ENCODE peak calls at places on chromosomes 4 and X, in four cellular contexts. G, I, W and S are unnamed samples.

GRCh38 chr4:57061395-57061794 is 48.8 kb downstream of the IGFBP7 start:
- DNase-seq in G (no peak), I (no peak), W (no peak), S (no peak)

GRCh38 chr4:123449780-123450179 is 53.2 kb downstream of the SPRY1 start:
- DNase-seq in G (peak; percentile 46), I (peak; percentile 51), W (no peak), S (no peak)

GRCh38 chr4:183407128-183407585 is 37.3 kb upstream of the CDKN2AIP start:
- DNase-seq in G (peak; percentile 60), I (peak; percentile 19), W (peak; percentile 81), S (peak; percentile 71)

GRCh38 chr4:1035510-1035909 is 24.1 kb downstream of the FGFRL1 start:
- DNase-seq in G (peak; percentile 67), I (no peak), W (no peak), S (no peak)

GRCh38 chr4:96356591-96357360 is 516.9 kb downstream of the PDHA2 start:
- DNase-seq in G (no peak), I (no peak), W (no peak), S (no peak)

GRCh38 chrX:100289159-100289558 is 120.9 kb downstream of the PCDH19 start:
- DNase-seq in G (no peak), I (no peak), W (no peak), S (no peak)

GRCh38 chrX:46954716-46955115 is 42.5 kb downstream of the JADE3 start:
- DNase-seq in G (no peak), I (no peak), W (no peak), S (no peak)

GRCh38 chr4:112083587-112084347 is 61.5 kb upstream of the FAM241A start:
- DNase-seq in G (peak; percentile 18), I (no peak), W (no peak), S (no peak)

GRCh38 chr4:189436207-189436606 is 504.5 kb upstream of the FRG1 start:
- DNase-seq in G (peak; percentile 6), I (no peak), W (no peak), S (no peak)

GRCh38 chr4:55321707-55322264 is 24.3 kb upstream of the SRD5A3 start:
- DNase-seq in G (peak; percentile 59), I (peak; percentile 2), W (peak; percentile 62), S (peak; percentile 61)

GRCh38 chr4:82219346-82219745 is 154.4 kb downstream of the HNRNPD start:
- DNase-seq in G (no peak), I (no peak), W (no peak), S (no peak)

GRCh38 chr4:158347596-158347995 is 137.3 kb downstream of the TMEM144 start:
- DNase-seq in G (no peak), I (no peak), W (no peak), S (no peak)

GRCh38 chrX:53494427-53494826 is 60.3 kb upstream of the HSD17B10 start:
- DNase-seq in G (no peak), I (no peak), W (no peak), S (no peak)

GRCh38 chrX:24153175-24153795 is 3.8 kb downstream of the ZFX start:
- DNase-seq in G (no peak), I (no peak), W (no peak), S (no peak)

GRCh38 chr4:7187691-7188090 is 4.6 kb upstream of the SORCS2 start:
- DNase-seq in G (no peak), I (no peak), W (no peak), S (no peak)

GRCh38 chrX:72100824-72101351 is 30.8 kb downstream of the RTL5 start:
- DNase-seq in G (no peak), I (peak; percentile 70), W (no peak), S (no peak)

GRCh38 chr4:22474636-22475310 is 41.1 kb downstream of the ADGRA3 start:
- DNase-seq in G (peak; percentile 84), I (no peak), W (no peak), S (no peak)
- TF ChIP-seq SP1 in G (no peak), I (no peak), W (no peak), S (no peak)

GRCh38 chrX:54920610-54921426 is at the start of gene TRO:
- DNase-seq in G (no peak), I (no peak), W (no peak), S (peak; percentile 30)
- TF ChIP-seq FOXM1 in G (no peak), I (no peak), W (no peak), S (no peak)

GRCh38 chr4:184968784-184969201 is 49.5 kb upstream of the HELT start:
- DNase-seq in G (no peak), I (no peak), W (no peak), S (no peak)

GRCh38 chr4:184972996-184973395 is 45.3 kb upstream of the HELT start:
- DNase-seq in G (no peak), I (no peak), W (no peak), S (no peak)

GRCh38 chr4:184969610-184970009 is 48.7 kb upstream of the HELT start:
- DNase-seq in G (no peak), I (no peak), W (no peak), S (no peak)
- TF ChIP-seq SP1 in G (no peak), I (no peak), W (no peak), S (no peak)

DNA sequence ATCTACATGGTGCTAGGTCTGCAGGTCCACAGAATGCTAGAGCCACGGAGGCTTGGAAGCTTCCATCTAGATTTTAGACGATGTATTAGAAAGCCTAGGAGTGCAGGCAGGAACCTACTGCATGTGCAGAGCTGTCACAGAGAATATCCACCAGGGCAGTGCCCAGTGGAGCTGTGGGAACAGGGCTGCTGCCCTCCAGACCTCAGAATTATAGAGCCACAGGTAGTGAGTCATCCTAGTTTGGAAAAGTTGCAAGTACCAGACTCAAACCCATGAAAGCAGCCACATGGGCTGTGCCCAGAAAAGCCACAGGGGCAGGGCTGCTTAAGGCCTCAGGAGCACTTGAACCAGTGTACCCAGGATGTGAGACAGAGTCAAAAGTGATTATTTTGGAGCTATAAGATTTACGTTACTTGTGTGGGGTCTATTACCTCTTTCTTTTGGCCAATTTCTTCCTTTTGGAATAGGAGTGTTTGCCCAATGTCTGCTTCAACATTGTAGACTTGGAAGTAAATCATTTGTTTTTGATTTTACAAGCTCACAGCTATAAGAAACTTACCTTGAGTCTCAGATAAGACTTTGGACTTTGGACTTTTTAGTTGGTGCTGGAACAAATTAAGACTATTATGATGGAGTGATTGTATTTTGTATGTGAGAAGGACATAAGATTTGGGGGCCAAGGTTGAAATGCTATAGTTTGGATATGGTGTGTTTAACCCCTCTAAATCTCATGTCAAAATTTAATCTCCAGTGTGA is 143.5 kb upstream of the CHRDL1 start:
- DNase-seq in G (no peak), I (no peak), W (no peak), S (no peak)
- TF ChIP-seq FOXM1 in G (no peak), I (no peak), W (no peak), S (no peak)

GRCh38 chrX:123665197-123665596 is 67.7 kb downstream of the THOC2 start:
- DNase-seq in G (no peak), I (no peak), W (no peak), S (no peak)
- TF ChIP-seq SP1 in G (no peak), I (no peak), W (no peak), S (no peak)

DNA sequence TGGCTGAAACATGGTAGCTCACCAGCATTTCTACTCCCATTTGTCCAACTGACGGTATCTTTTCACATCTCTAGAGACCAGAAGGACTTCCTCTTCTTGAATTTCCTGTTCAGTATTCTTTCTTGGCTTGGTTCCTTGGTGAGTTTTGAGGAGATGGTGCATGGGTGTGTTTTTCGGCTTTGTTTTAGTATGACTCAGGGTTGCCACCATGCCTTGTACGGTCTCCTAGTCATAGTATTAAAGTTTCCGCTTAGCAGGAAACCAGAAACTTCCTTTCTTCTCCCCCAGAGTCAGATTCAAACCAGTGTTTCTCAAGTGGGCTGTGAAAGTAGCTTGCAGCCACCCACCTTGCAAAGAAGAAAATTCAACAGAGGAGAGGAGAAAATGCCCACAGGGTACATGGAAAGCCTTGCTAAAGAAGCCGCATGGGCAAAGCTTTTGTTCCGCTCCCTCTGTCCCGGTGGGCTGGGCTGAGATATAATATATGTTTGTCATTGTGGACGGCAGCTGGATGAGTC is 5.7 kb downstream of the CD99 start:
- DNase-seq in G (no peak), I (peak; percentile 92), W (no peak), S (no peak)
- TF ChIP-seq FOXM1 in G (no peak), I (peak; percentile 54), W (no peak), S (no peak)

GRCh38 chr4:169815606-169816005 is 57.9 kb upstream of the HPF1 start:
- DNase-seq in G (peak; percentile 2), I (no peak), W (no peak), S (no peak)

GRCh38 chr4:169811476-169811875 is 53.7 kb upstream of the HPF1 start:
- DNase-seq in G (no peak), I (no peak), W (no peak), S (no peak)

GRCh38 chr4:169807934-169808333 is 50.2 kb upstream of the HPF1 start:
- DNase-seq in G (no peak), I (no peak), W (no peak), S (no peak)

DNA sequence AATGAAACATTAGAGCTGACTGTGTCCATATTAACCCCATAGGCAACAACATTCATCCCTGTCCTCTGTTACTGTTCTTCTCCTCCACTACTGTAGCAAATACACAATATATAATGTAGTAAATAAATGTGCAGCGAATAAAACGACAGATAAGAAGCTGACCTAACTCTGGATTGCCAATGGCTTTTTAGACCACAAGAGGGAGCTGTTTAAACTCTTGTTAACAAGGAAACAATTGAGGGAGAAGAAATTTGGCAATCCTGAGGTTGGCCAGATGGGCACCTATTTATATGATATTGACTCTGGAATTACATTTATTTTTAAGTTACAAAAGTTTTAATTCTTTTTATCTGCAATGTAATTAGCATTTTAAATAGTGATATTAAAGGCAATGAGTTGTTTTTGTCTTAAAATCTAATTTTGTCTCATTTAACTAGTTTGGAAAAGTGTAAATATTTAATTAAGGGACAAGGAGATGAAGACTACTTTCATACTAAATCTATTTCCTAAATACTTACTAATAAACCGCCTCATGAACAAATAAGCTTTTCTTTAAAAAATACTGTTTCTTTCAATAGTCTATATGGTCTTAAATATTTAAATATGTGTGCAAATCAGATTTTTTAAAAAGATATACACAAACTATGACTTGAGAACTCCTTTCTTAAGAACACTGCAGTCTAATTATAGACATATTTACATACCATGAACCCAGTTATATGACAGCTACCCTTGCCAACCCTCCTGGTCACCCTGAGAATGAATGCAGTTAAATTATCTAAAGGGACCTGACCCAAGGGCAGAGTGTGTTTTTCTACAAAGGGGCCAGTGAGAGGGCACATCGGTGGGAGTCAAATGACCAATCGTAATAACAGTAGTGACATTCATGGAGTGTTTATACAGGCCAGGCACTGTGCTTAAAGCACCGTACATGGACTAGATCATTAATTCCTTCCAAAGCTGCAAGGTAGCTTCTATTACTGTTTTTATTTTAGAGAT is 52.9 kb upstream of the HPF1 start:
- DNase-seq in G (peak; percentile 69), I (peak; percentile 8), W (peak; percentile 67), S (peak; percentile 68)
- TF ChIP-seq SP1 in G (no peak), I (no peak), W (no peak), S (no peak)

GRCh38 chrX:40780123-40780522 is 44.8 kb upstream of the MED14 start:
- DNase-seq in G (no peak), I (no peak), W (no peak), S (no peak)

GRCh38 chrX:40778861-40779575 is 43.7 kb upstream of the MED14 start:
- DNase-seq in G (no peak), I (no peak), W (no peak), S (no peak)

GRCh38 chrX:40784516-40785151 is 49.3 kb upstream of the MED14 start:
- DNase-seq in G (peak; percentile 63), I (no peak), W (no peak), S (no peak)
- TF ChIP-seq FOXM1 in G (no peak), I (no peak), W (no peak), S (no peak)

DNA sequence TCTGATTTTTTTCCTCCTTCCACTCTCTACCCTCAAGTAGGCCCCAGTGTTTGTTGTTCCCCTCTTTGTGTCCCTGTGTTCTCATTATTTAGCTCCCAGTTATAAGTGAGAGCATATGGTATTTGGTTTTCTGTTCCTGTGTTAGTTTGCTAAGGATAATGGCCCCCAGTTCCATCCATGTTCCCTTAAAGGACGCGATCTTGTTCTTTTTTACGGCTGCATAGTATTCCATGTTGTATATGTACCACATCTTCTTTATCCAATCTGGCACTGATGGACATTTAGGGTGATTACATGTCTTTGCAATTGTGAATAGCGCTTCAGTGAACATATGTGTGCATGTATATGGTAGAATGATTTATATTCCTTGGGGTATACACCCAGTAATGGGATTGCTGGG is 54.5 kb upstream of the BTC start:
- DNase-seq in G (no peak), I (no peak), W (no peak), S (no peak)
- TF ChIP-seq SP1 in G (no peak), I (no peak), W (no peak), S (no peak)